ENCODE peak calls at places on chromosomes 5 and 9, in four cellular contexts. I is HCT116, R is K562, F is GM12878. Y is an unnamed sample.

GRCh38 chr9:13429271-13429670 is 149.8 kb upstream of the MPDZ start:
- DNase-seq in I (no peak), R (no peak), F (no peak), Y (no peak)

GRCh38 chr9:111559000-111559610 is 34.1 kb downstream of the ZNF483 start:
- DNase-seq in I (no peak), R (no peak), F (no peak), Y (peak)

GRCh38 chr5:62584395-62584794 is 5.8 kb downstream of the LRRC70 start:
- DNase-seq in I (no peak), R (no peak), F (no peak), Y (no peak)

GRCh38 chr5:172455511-172456061 is 1.3 kb upstream of the SH3PXD2B start:
- DNase-seq in I (no peak), R (no peak), F (no peak), Y (peak)

GRCh38 chr9:97848582-97849237 is 4.3 kb upstream of the FOXE1 start:
- DNase-seq in I (no peak), R (no peak), F (no peak), Y (no peak)

GRCh38 chr5:32865475-32865874 is 154.4 kb downstream of the NPR3 start:
- DNase-seq in I (no peak), R (no peak), F (no peak), Y (no peak)

GRCh38 chr5:56677693-56678092 is 137.7 kb upstream of the MAP3K1 start:
- DNase-seq in I (no peak), R (no peak), F (no peak), Y (no peak)

GRCh38 chr5:160213537-160213936 is 15.8 kb upstream of the FABP6 start:
- DNase-seq in I (peak), R (peak), F (no peak), Y (no peak)

GRCh38 chr5:150632305-150633160 is 7.9 kb upstream of the SYNPO start:
- DNase-seq in I (no peak), R (no peak), F (no peak), Y (no peak)

GRCh38 chr9:5587024-5587423 is 41.9 kb upstream of the RIC1 start:
- DNase-seq in I (no peak), R (no peak), F (no peak), Y (no peak)

GRCh38 chr9:93387791-93388190 is 63.7 kb upstream of the FAM120A start:
- DNase-seq in I (no peak), R (no peak), F (no peak), Y (no peak)

GRCh38 chr5:132759114-132760042 is 12.2 kb downstream of the CCNI2 start:
- DNase-seq in I (no peak), R (no peak), F (no peak), Y (peak)

GRCh38 chr5:57243286-57244137 is 69.7 kb downstream of the GPBP1 start:
- DNase-seq in I (no peak), R (no peak), F (no peak), Y (no peak)

GRCh38 chr5:68161156-68161555 is 54.4 kb upstream of the PIK3R1 start:
- DNase-seq in I (no peak), R (no peak), F (no peak), Y (no peak)

GRCh38 chr5:151471276-151471675 is 23.9 kb downstream of the SLC36A1 start:
- DNase-seq in I (no peak), R (no peak), F (no peak), Y (no peak)

GRCh38 chr9:127122176-127123151 is at the start of gene ANGPTL2:
- DNase-seq in I (no peak), R (peak), F (no peak), Y (peak)

GRCh38 chr5:113153512-113154097 is 177.0 kb downstream of the DCP2 start:
- DNase-seq in I (no peak), R (no peak), F (no peak), Y (no peak)

GRCh38 chr9:137715321-137715720 is 96.5 kb downstream of the EHMT1 start:
- DNase-seq in I (no peak), R (no peak), F (no peak), Y (no peak)

GRCh38 chr5:150607991-150608390 is 32.5 kb upstream of the SYNPO start:
- DNase-seq in I (no peak), R (no peak), F (no peak), Y (no peak)

GRCh38 chr9:108894225-108894997 is 32.3 kb downstream of the ACTL7A start:
- DNase-seq in I (no peak), R (no peak), F (no peak), Y (no peak)

GRCh38 chr9:130939405-130939941 is 426 bp upstream of the FIBCD1 start:
- DNase-seq in I (no peak), R (no peak), F (no peak), Y (no peak)

GRCh38 chr5:163790497-163790896 is 285.1 kb downstream of the MAT2B start:
- DNase-seq in I (no peak), R (no peak), F (no peak), Y (no peak)

GRCh38 chr5:171534009-171534895 is 114.8 kb downstream of the FGF18 start:
- DNase-seq in I (no peak), R (peak), F (no peak), Y (no peak)

GRCh38 chr9:17462869-17463464 is 115.9 kb upstream of the SH3GL2 start:
- DNase-seq in I (no peak), R (peak), F (no peak), Y (no peak)

GRCh38 chr9:94005272-94005901 is 50.2 kb upstream of the BARX1 start:
- DNase-seq in I (no peak), R (no peak), F (no peak), Y (no peak)

GRCh38 chr9:34575775-34576592 is 13.5 kb downstream of the CNTFR start:
- DNase-seq in I (no peak), R (no peak), F (no peak), Y (no peak)

GRCh38 chr9:27110181-27110580 is 1.2 kb downstream of the TEK start:
- DNase-seq in I (no peak), R (no peak), F (no peak), Y (no peak)

GRCh38 chr9:122951056-122951455 is 10.2 kb downstream of the RABGAP1 start:
- DNase-seq in I (no peak), R (no peak), F (no peak), Y (no peak)

GRCh38 chr5:169302046-169302445 is 1.1 kb upstream of the SLIT3 start:
- DNase-seq in I (no peak), R (no peak), F (no peak), Y (no peak)

GRCh38 chr9:95461448-95462381 is 55.1 kb downstream of the PTCH1 start:
- DNase-seq in I (no peak), R (no peak), F (no peak), Y (no peak)

GRCh38 chr5:392431-392988 is 50.5 kb upstream of the EXOC3 start:
- DNase-seq in I (peak), R (no peak), F (peak), Y (no peak)

GRCh38 chr5:28014779-28015178 is 976.4 kb upstream of the CDH9 start:
- DNase-seq in I (peak), R (peak), F (no peak), Y (no peak)

GRCh38 chr9:84216151-84216550 is 124.4 kb downstream of the SLC28A3 start:
- DNase-seq in I (no peak), R (no peak), F (no peak), Y (no peak)

GRCh38 chr9:72588336-72588735 is 66.9 kb downstream of the TMC1 start:
- DNase-seq in I (no peak), R (no peak), F (no peak), Y (no peak)

GRCh38 chr5:36820900-36821299 is 55.7 kb upstream of the NIPBL start:
- DNase-seq in I (no peak), R (no peak), F (no peak), Y (no peak)

GRCh38 chr9:83024501-83025125 is 38.3 kb downstream of the RASEF start:
- DNase-seq in I (no peak), R (no peak), F (no peak), Y (no peak)

DNA sequence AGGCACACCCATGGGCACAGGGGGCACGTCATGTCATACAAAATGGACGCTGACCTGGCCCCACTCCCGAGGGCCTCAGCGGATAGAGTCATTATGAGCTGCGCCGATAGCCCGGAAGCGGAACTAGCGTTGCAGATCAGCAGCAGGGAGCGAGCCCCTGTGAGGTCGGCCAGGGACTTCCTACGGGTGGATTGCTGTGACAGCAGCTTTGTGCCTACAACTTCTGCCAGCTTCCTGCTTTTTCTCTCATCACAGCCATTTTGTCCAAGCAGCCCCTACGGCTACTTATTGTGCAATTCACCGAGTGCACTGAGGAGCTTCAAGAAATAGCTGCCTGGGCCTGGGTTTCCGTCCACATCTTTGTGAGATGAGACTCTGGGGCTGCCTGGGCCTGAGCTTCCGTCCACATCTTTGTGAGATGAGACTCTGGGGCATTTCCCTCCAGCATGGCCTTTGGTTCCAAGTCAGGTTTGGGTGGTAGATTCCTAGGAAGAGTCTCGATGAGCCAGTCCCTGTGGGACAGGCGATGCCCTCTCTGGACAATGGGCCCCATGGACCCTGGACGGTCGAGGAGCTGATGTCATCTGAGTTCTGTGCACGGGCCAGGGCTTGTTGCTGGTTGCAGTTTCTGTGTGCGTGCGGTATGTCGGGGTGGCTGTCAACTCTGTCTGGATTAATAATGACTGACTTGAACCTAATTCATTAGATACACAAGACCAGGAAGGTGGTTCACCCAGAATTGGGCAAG is 67.0 kb upstream of the GNE start:
- DNase-seq in I (no peak), R (no peak), F (no peak), Y (no peak)
- TF ChIP-seq EGR1 in I (no peak), R (no peak), F (no peak), Y (no peak)

GRCh38 chr5:16856531-16856930 is 79.6 kb downstream of the MYO10 start:
- DNase-seq in I (no peak), R (no peak), F (no peak), Y (no peak)
- TF ChIP-seq EGR1 in I (no peak), R (no peak), F (no peak), Y (no peak)

DNA sequence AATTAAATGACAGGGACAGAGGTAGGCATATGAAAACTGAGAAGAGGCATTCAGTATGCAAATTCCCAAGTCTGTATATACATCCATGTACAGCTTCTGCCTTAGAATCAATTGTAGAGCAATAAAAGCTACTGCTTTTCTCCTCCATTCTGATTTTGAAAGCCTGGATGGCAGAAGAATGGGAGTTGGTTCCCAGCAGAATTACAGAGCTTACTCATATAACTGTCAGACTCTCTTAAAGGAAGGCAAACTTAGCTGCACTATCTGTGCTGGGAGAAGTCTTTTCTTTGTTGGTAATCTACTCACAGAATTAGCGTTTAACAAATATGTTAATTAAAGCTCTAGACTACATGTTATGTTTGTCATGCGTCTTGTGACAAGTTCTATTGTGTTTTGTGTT is 260.9 kb upstream of the CDH6 start:
- DNase-seq in I (no peak), R (no peak), F (no peak), Y (no peak)
- TF ChIP-seq EGR1 in I (no peak), R (no peak), F (no peak), Y (no peak)

GRCh38 chr9:124452326-124452725 is 2.1 kb downstream of the ADGRD2 start:
- DNase-seq in I (no peak), R (no peak), F (no peak), Y (no peak)

GRCh38 chr9:124448019-124448418 is 2.2 kb upstream of the ADGRD2 start:
- DNase-seq in I (no peak), R (no peak), F (no peak), Y (no peak)

GRCh38 chr9:124449381-124450151 is 685 bp upstream of the ADGRD2 start:
- DNase-seq in I (no peak), R (no peak), F (no peak), Y (no peak)

GRCh38 chr9:124450931-124451661 is 845 bp downstream of the ADGRD2 start:
- DNase-seq in I (no peak), R (no peak), F (no peak), Y (no peak)

GRCh38 chr9:124450241-124450924 is at the start of gene ADGRD2:
- DNase-seq in I (no peak), R (peak), F (no peak), Y (peak)
- TF ChIP-seq EGR1 in I (no peak), R (no peak), F (no peak), Y (no peak)

GRCh38 chr9:114687034-114687433 is 5.0 kb upstream of the TEX48 start:
- DNase-seq in I (no peak), R (no peak), F (no peak), Y (no peak)

GRCh38 chr9:114681594-114682332 is at the start of gene TEX48:
- DNase-seq in I (peak), R (peak), F (peak), Y (peak)

GRCh38 chr9:114685951-114686350 is 4.0 kb upstream of the TEX48 start:
- DNase-seq in I (no peak), R (no peak), F (no peak), Y (no peak)

GRCh38 chr9:114682846-114683245 is 854 bp upstream of the TEX48 start:
- DNase-seq in I (no peak), R (no peak), F (no peak), Y (no peak)

DNA sequence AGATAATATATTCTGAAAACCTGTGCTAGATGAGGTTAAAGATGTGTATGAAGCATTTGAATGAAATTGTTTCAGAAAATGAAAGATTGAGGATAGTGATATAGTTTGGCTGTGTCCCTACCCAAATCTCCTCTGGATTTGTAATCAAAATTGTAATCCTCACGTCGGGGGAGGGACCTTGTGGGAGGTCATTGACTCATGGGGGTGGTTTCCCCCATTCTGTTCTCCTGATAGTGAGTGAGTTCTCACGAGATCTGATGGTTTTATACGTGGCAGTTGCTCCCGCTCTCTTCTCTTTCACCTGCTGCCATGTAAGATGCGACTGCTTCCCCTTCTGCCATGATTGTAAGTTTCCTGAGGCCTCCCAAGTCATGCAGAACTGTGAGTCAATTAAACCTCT is 2.0 kb upstream of the TEX48 start:
- DNase-seq in I (no peak), R (no peak), F (no peak), Y (no peak)
- TF ChIP-seq EGR1 in I (no peak), R (no peak), F (no peak), Y (no peak)

DNA sequence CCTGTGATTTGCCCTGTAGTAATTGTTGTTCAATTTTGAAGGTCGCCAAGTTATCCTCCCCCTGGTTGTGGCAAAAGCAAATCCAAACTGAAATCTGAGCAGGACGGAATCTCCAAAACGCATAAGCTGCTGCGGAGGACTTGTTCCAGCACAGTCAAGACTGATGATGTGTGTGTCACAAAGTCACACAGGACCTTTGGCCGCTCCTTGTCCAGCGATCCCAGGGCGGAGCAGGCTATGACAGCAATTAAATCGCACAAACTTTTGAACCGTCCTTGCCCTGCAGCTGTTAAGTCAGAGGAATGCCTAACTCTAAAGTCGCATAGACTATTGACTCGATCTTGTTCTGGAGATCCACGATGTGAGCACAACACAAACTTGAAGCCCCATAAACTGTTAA is 128.4 kb downstream of the PARP8 start:
- DNase-seq in I (no peak), R (no peak), F (no peak), Y (no peak)
- TF ChIP-seq EGR1 in I (no peak), R (no peak), F (no peak), Y (no peak)

DNA sequence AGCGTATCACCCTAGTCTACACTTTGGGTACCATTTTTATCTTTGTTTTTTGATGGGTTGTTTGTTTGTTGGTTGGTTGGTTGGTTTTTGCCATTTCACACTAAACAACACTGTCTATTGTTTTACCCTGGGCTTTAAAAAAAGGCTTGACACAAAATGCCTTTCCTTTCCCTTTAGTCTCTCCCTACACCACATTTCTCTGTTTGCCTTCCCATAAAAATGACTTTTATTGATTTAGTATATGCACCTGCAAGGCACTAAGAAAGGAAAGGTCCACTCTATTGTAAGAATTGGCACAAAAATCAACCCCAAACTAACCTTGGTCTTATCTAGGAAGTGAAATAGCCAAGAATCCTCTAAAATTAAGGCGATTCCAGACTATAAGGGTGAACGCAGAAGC is 119.0 kb downstream of the TENT4A start:
- DNase-seq in I (no peak), R (no peak), F (no peak), Y (no peak)
- TF ChIP-seq EGR1 in I (no peak), R (no peak), F (no peak), Y (no peak)

GRCh38 chr5:43728581-43728980 is 125.6 kb downstream of the NNT start:
- DNase-seq in I (no peak), R (no peak), F (no peak), Y (no peak)

GRCh38 chr5:43730832-43731342 is 127.9 kb downstream of the NNT start:
- DNase-seq in I (no peak), R (no peak), F (no peak), Y (no peak)

GRCh38 chr5:43731573-43731972 is 128.6 kb downstream of the NNT start:
- DNase-seq in I (no peak), R (no peak), F (no peak), Y (no peak)

GRCh38 chr5:43729846-43730478 is 127.0 kb downstream of the NNT start:
- DNase-seq in I (peak), R (no peak), F (no peak), Y (no peak)
- TF ChIP-seq EGR1 in I (no peak), R (no peak), F (no peak), Y (no peak)

GRCh38 chr5:142680605-142681259 is 5.2 kb downstream of the FGF1 start:
- DNase-seq in I (peak), R (peak), F (no peak), Y (no peak)
- TF ChIP-seq EGR1 in I (no peak), R (no peak), F (no peak), Y (no peak)

Y was measured in H1.